ENCODE peak calls at places on chromosome 9, in ten cellular contexts. M is stimulated activated CD4-positive, alpha-beta T cell treated with anti-CD3 and anti-CD28 coated beads, Interleukin-15, amount 100 ng/mL, for 1 hour; Y is ACHN; L is stimulated activated CD8-positive, alpha-beta memory T cell treated with anti-CD3 and anti-CD28 coated beads, Interleukin-7, amount 100 ng/mL, for 48 hours; S is RPMI8226; A is COR-L47; J is Peyer's patch; H is activated gamma-delta T cell treated with Interleukin-2 at 50 U/mL for 16 hours; V is fibroblast of the aortic adventitia; T is cerebellar cortex. O is an unnamed sample.

GRCh38 chr9:92644278-92644677 is 25.7 kb downstream of the IPPK start:
- DNase-seq in M (no peak), Y (no peak), L (no peak), S (no peak), A (no peak), J (peak), H (no peak), V (no peak), T (no peak), O (no peak)

GRCh38 chr9:19698960-19699359 is 89.9 kb downstream of the SLC24A2 start:
- DNase-seq in M (no peak), Y (no peak), L (no peak), S (no peak), A (peak), J (no peak), H (no peak), V (no peak), T (no peak), O (peak)

GRCh38 chr9:16136961-16137360 is 584.1 kb downstream of the CCDC171 start:
- DNase-seq in M (no peak), Y (no peak), L (no peak), S (no peak), A (no peak), J (no peak), H (no peak), V (peak), T (no peak), O (no peak)

GRCh38 chr9:131826966-131827525 is 87.2 kb upstream of the RAPGEF1 start:
- DNase-seq in M (no peak), Y (no peak), L (no peak), S (no peak), A (no peak), J (no peak), H (no peak), V (no peak), T (no peak), O (no peak)

GRCh38 chr9:130518943-130519772 is 60.2 kb upstream of the FUBP3 start:
- DNase-seq in M (no peak), Y (no peak), L (no peak), S (no peak), A (no peak), J (no peak), H (no peak), V (no peak), T (peak), O (no peak)

GRCh38 chr9:115226152-115226551 is 108.2 kb upstream of the TNC start:
- DNase-seq in M (no peak), Y (no peak), L (no peak), S (no peak), A (no peak), J (no peak), H (no peak), V (no peak), T (no peak), O (no peak)

GRCh38 chr9:133706651-133707050 is 31.5 kb downstream of the SARDH start:
- DNase-seq in M (no peak), Y (no peak), L (no peak), S (no peak), A (no peak), J (no peak), H (no peak), V (no peak), T (no peak), O (no peak)

GRCh38 chr9:127783111-127783621 is 2.7 kb upstream of the CDK9 start:
- DNase-seq in M (peak), Y (no peak), L (peak), S (no peak), A (no peak), J (peak), H (peak), V (no peak), T (no peak), O (no peak)

GRCh38 chr9:131019387-131020239 is 10.6 kb downstream of the LAMC3 start:
- DNase-seq in M (no peak), Y (no peak), L (no peak), S (no peak), A (peak), J (no peak), H (no peak), V (peak), T (no peak), O (peak)

GRCh38 chr9:99169982-99170761 is 51.6 kb downstream of the ALG2 start:
- DNase-seq in M (no peak), Y (no peak), L (no peak), S (no peak), A (peak), J (no peak), H (no peak), V (no peak), T (no peak), O (no peak)

GRCh38 chr9:108783318-108784127 is 72.3 kb downstream of the ACTL7B start:
- DNase-seq in M (no peak), Y (no peak), L (no peak), S (no peak), A (no peak), J (no peak), H (no peak), V (no peak), T (no peak), O (no peak)

GRCh38 chr9:36164361-36164760 is 4.8 kb upstream of the CCIN start:
- DNase-seq in M (no peak), Y (no peak), L (no peak), S (no peak), A (no peak), J (no peak), H (no peak), V (no peak), T (no peak), O (no peak)

GRCh38 chr9:133103183-133103986 is 17.7 kb downstream of the RALGDS start:
- DNase-seq in M (peak), Y (peak), L (no peak), S (peak), A (no peak), J (peak), H (peak), V (no peak), T (peak), O (no peak)